ENCODE peak calls at places on chromosomes 12 and 14, in nine cellular contexts. C, R, J, T, O, V, P, E and A are unnamed samples.

GRCh38 chr12:132456186-132456943 is 33.6 kb upstream of the FBRSL1 start:
- DNase-seq in V (no peak), R (no peak), P (no peak), E (no peak), J (no peak), C (no peak), T (no peak), O (no peak), A (no peak)

GRCh38 chr14:86543531-86543930 is 1013.6 kb downstream of the FLRT2 start:
- DNase-seq in O (no peak), R (no peak), C (no peak), E (no peak), P (no peak), J (no peak), V (no peak), T (no peak), A (no peak)

GRCh38 chr12:64256166-64256800 is 34.2 kb upstream of the KICS2 start:
- DNase-seq in P (no peak), E (peak), C (no peak), T (peak), O (no peak), V (no peak), J (peak), R (no peak), A (peak)

GRCh38 chr12:16588812-16589211 is 17.1 kb downstream of the LMO3 start:
- DNase-seq in J (no peak), C (no peak), O (no peak), T (no peak), E (no peak), P (no peak), R (no peak), V (no peak), A (no peak)

GRCh38 chr14:64186231-64187129 is 107.7 kb downstream of the ESR2 start:
- DNase-seq in C (no peak), V (no peak), R (no peak), T (no peak), J (no peak), O (no peak), P (no peak), E (no peak), A (no peak)

GRCh38 chr12:20283467-20283866 is 84.9 kb upstream of the PDE3A start:
- DNase-seq in P (no peak), V (no peak), E (no peak), O (no peak), J (no peak), T (no peak), R (no peak), C (no peak), A (no peak)

GRCh38 chr12:108589028-108589839 is 8.7 kb downstream of the TMEM119 start:
- DNase-seq in E (no peak), P (no peak), R (no peak), T (no peak), J (peak), O (no peak), C (no peak), V (no peak), A (no peak)

GRCh38 chr12:3145546-3146310 is 68.5 kb downstream of the TSPAN9 start:
- DNase-seq in C (no peak), O (no peak), V (no peak), P (no peak), R (no peak), E (no peak), J (no peak), T (no peak), A (no peak)

GRCh38 chr12:108638141-108638823 is 4.6 kb upstream of the SELPLG start:
- DNase-seq in O (no peak), J (no peak), T (no peak), E (no peak), P (no peak), C (peak), R (no peak), V (no peak), A (no peak)

GRCh38 chr14:51240804-51241380 is 845 bp downstream of the TMX1 start:
- DNase-seq in V (no peak), P (no peak), C (no peak), O (no peak), R (no peak), J (no peak), E (no peak), T (no peak), A (no peak)